ENCODE peak calls at places on chromosomes 11 and 22, in eight cellular contexts. One of them, this sample, is unnamed.

GRCh38 chr11:19881185-19881584 is 168.5 kb downstream of the NAV2 start:
- DNase-seq in thoracic aorta: no peak
- DNase-seq in adrenal gland: no peak
- DNase-seq in HCT116: no peak
- DNase-seq in body of pancreas: no peak
- DNase-seq in GM23248: no peak
- DNase-seq in pancreas: no peak
- DNase-seq in PC-3: no peak
- DNase-seq in this sample: no peak

GRCh38 chr11:94629741-94630140 is 62.6 kb downstream of the PIWIL4 start:
- DNase-seq in PC-3: peak; percentile 36
- DNase-seq in adrenal gland: no peak
- DNase-seq in body of pancreas: no peak
- DNase-seq in GM23248: peak; percentile 13
- DNase-seq in thoracic aorta: no peak
- DNase-seq in pancreas: no peak
- DNase-seq in HCT116: no peak
- DNase-seq in this sample: no peak

GRCh38 chr22:26956346-26956745 is 299.0 kb downstream of the MIAT start:
- DNase-seq in body of pancreas: no peak
- DNase-seq in PC-3: no peak
- DNase-seq in thoracic aorta: no peak
- DNase-seq in HCT116: no peak
- DNase-seq in pancreas: no peak
- DNase-seq in GM23248: no peak
- DNase-seq in adrenal gland: no peak
- DNase-seq in this sample: no peak

GRCh38 chr11:88552377-88553029 is 215.0 kb upstream of the CTSC start:
- DNase-seq in body of pancreas: peak; percentile 57
- DNase-seq in HCT116: peak; percentile 48
- DNase-seq in pancreas: no peak
- DNase-seq in thoracic aorta: no peak
- DNase-seq in adrenal gland: peak; percentile 51
- DNase-seq in PC-3: peak; percentile 87
- DNase-seq in GM23248: peak; percentile 73
- DNase-seq in this sample: peak; percentile 31

GRCh38 chr11:104051806-104052205 is 15.4 kb downstream of the DDI1 start:
- DNase-seq in adrenal gland: no peak
- DNase-seq in body of pancreas: no peak
- DNase-seq in HCT116: no peak
- DNase-seq in thoracic aorta: no peak
- DNase-seq in GM23248: peak; percentile 19
- DNase-seq in pancreas: no peak
- DNase-seq in PC-3: no peak
- DNase-seq in this sample: no peak

GRCh38 chr22:35480143-35480542 is 60.5 kb upstream of the RASD2 start:
- DNase-seq in PC-3: peak; percentile 9
- DNase-seq in body of pancreas: peak; percentile 26
- DNase-seq in HCT116: no peak
- DNase-seq in pancreas: peak; percentile 32
- DNase-seq in adrenal gland: peak; percentile 68
- DNase-seq in thoracic aorta: peak; percentile 11
- DNase-seq in GM23248: peak; percentile 71
- DNase-seq in this sample: peak; percentile 63

GRCh38 chr11:131691558-131692041 is 321.2 kb downstream of the NTM start:
- DNase-seq in pancreas: no peak
- DNase-seq in GM23248: peak; percentile 76
- DNase-seq in HCT116: no peak
- DNase-seq in body of pancreas: peak; percentile 26
- DNase-seq in PC-3: peak; percentile 12
- DNase-seq in adrenal gland: no peak
- DNase-seq in thoracic aorta: no peak
- DNase-seq in this sample: peak; percentile 72

GRCh38 chr11:113681282-113681681 is 24.8 kb downstream of the TMPRSS5 start:
- DNase-seq in thoracic aorta: no peak
- DNase-seq in body of pancreas: no peak
- DNase-seq in pancreas: no peak
- DNase-seq in adrenal gland: no peak
- DNase-seq in GM23248: no peak
- DNase-seq in HCT116: no peak
- DNase-seq in PC-3: no peak
- DNase-seq in this sample: no peak

GRCh38 chr11:110453684-110454354 is 24.1 kb downstream of the FDX1 start:
- DNase-seq in adrenal gland: no peak
- DNase-seq in body of pancreas: no peak
- DNase-seq in PC-3: no peak
- DNase-seq in GM23248: peak; percentile 36
- DNase-seq in HCT116: no peak
- DNase-seq in thoracic aorta: no peak
- DNase-seq in pancreas: no peak
- DNase-seq in this sample: no peak

GRCh38 chr22:30020511-30020910 is 59.8 kb upstream of the HORMAD2 start:
- DNase-seq in HCT116: no peak
- DNase-seq in GM23248: no peak
- DNase-seq in thoracic aorta: no peak
- DNase-seq in PC-3: no peak
- DNase-seq in adrenal gland: no peak
- DNase-seq in pancreas: no peak
- DNase-seq in body of pancreas: no peak
- DNase-seq in this sample: no peak

GRCh38 chr11:130894322-130895025 is 21.8 kb downstream of the SNX19 start:
- DNase-seq in pancreas: peak; percentile 65
- DNase-seq in thoracic aorta: no peak
- DNase-seq in HCT116: peak; percentile 38
- DNase-seq in PC-3: peak; percentile 85
- DNase-seq in GM23248: peak; percentile 74
- DNase-seq in body of pancreas: peak; percentile 76
- DNase-seq in adrenal gland: peak; percentile 62
- DNase-seq in this sample: peak; percentile 38

GRCh38 chr22:27489265-27489675 is 312.3 kb downstream of the MN1 start:
- DNase-seq in HCT116: no peak
- DNase-seq in adrenal gland: no peak
- DNase-seq in GM23248: peak; percentile 81
- DNase-seq in thoracic aorta: no peak
- DNase-seq in PC-3: peak; percentile 43
- DNase-seq in body of pancreas: peak; percentile 94
- DNase-seq in pancreas: peak; percentile 78
- DNase-seq in this sample: peak; percentile 59

GRCh38 chr11:41921991-41922390 is 462.5 kb upstream of the LRRC4C start:
- DNase-seq in HCT116: no peak
- DNase-seq in adrenal gland: no peak
- DNase-seq in pancreas: no peak
- DNase-seq in GM23248: no peak
- DNase-seq in PC-3: no peak
- DNase-seq in thoracic aorta: no peak
- DNase-seq in body of pancreas: no peak
- DNase-seq in this sample: no peak

GRCh38 chr22:35138521-35138920 is 72.6 kb downstream of the ISX start:
- DNase-seq in adrenal gland: no peak
- DNase-seq in pancreas: no peak
- DNase-seq in PC-3: no peak
- DNase-seq in GM23248: no peak
- DNase-seq in thoracic aorta: no peak
- DNase-seq in body of pancreas: no peak
- DNase-seq in HCT116: no peak
- DNase-seq in this sample: no peak

GRCh38 chr22:44999687-45000086 is 10.1 kb downstream of the PHF21B start:
- DNase-seq in thoracic aorta: no peak
- DNase-seq in GM23248: no peak
- DNase-seq in pancreas: no peak
- DNase-seq in PC-3: no peak
- DNase-seq in body of pancreas: no peak
- DNase-seq in HCT116: no peak
- DNase-seq in adrenal gland: no peak
- DNase-seq in this sample: no peak

GRCh38 chr22:30253205-30253852 is 6.8 kb upstream of the LIF start:
- DNase-seq in GM23248: peak; percentile 37
- DNase-seq in thoracic aorta: no peak
- DNase-seq in PC-3: peak; percentile 83
- DNase-seq in pancreas: peak; percentile 60
- DNase-seq in body of pancreas: peak; percentile 72
- DNase-seq in adrenal gland: no peak
- DNase-seq in HCT116: no peak
- DNase-seq in this sample: no peak

GRCh38 chr11:6327806-6328205 is 7.5 kb upstream of the CAVIN3 start:
- DNase-seq in PC-3: no peak
- DNase-seq in pancreas: no peak
- DNase-seq in GM23248: no peak
- DNase-seq in adrenal gland: no peak
- DNase-seq in HCT116: no peak
- DNase-seq in body of pancreas: no peak
- DNase-seq in thoracic aorta: no peak
- DNase-seq in this sample: no peak

GRCh38 chr22:37290737-37291136 is 8.4 kb downstream of the CYTH4 start:
- DNase-seq in body of pancreas: no peak
- DNase-seq in adrenal gland: peak; percentile 44
- DNase-seq in HCT116: no peak
- DNase-seq in GM23248: peak; percentile 86
- DNase-seq in PC-3: peak; percentile 48
- DNase-seq in thoracic aorta: no peak
- DNase-seq in pancreas: no peak
- DNase-seq in this sample: peak; percentile 82

GRCh38 chr22:22401381-22401780 is 107.2 kb downstream of the ZNF280B start:
- DNase-seq in GM23248: no peak
- DNase-seq in HCT116: no peak
- DNase-seq in adrenal gland: no peak
- DNase-seq in PC-3: no peak
- DNase-seq in thoracic aorta: no peak
- DNase-seq in pancreas: no peak
- DNase-seq in body of pancreas: no peak
- DNase-seq in this sample: no peak

GRCh38 chr11:125078516-125079140 is 15.5 kb downstream of the SLC37A2 start:
- DNase-seq in pancreas: no peak
- DNase-seq in PC-3: no peak
- DNase-seq in GM23248: no peak
- DNase-seq in adrenal gland: no peak
- DNase-seq in thoracic aorta: no peak
- DNase-seq in HCT116: no peak
- DNase-seq in body of pancreas: no peak
- DNase-seq in this sample: no peak

DNA sequence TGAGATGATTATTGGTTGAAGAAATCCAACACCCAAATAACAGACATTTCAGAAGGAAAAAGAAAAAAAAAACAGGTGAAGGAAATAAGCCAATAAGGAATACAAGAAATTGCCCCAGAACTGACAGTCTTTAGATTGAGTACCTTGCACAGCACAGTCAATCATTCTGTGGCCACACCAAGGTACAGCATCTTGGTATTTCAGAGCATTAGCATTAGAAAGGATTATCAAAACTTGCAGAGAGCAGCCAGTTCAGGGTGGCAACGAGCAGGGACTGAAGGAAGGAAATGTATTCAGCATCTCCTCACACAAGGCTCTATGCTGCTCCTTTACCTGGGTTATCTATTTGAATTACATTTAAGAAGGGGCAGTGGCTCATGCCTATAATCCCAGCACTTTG is 2.1 kb downstream of the ADA2 start:
- DNase-seq in body of pancreas: no peak
- DNase-seq in thoracic aorta: no peak
- DNase-seq in HCT116: no peak
- DNase-seq in GM23248: no peak
- DNase-seq in pancreas: no peak
- DNase-seq in adrenal gland: no peak
- DNase-seq in PC-3: no peak
- DNase-seq in this sample: no peak
- H3K4me3 ChIP-seq in body of pancreas: no peak overlapping the region
- H3K4me3 ChIP-seq in thoracic aorta: no peak overlapping the region
- H3K4me3 ChIP-seq in HCT116: no peak overlapping the region
- H3K4me3 ChIP-seq in GM23248: no peak overlapping the region
- H3K4me3 ChIP-seq in pancreas: no peak overlapping the region
- H3K4me3 ChIP-seq in adrenal gland: no peak overlapping the region
- H3K4me3 ChIP-seq in PC-3: no peak overlapping the region
- H3K4me3 ChIP-seq in this sample: no peak overlapping the region

GRCh38 chr22:48942698-48943566 is 884.7 kb downstream of the BRD1 start:
- DNase-seq in adrenal gland: no peak
- DNase-seq in pancreas: no peak
- DNase-seq in HCT116: no peak
- DNase-seq in PC-3: no peak
- DNase-seq in body of pancreas: no peak
- DNase-seq in GM23248: no peak
- DNase-seq in thoracic aorta: no peak
- DNase-seq in this sample: no peak
- H3K27me3 ChIP-seq in adrenal gland: no peaks in the 10 kb centered on the region
- H3K27me3 ChIP-seq in pancreas: no peaks in the 10 kb centered on the region
- H3K27me3 ChIP-seq in HCT116: no peaks in the 10 kb centered on the region
- H3K27me3 ChIP-seq in PC-3: no peaks in the 10 kb centered on the region
- H3K27me3 ChIP-seq in body of pancreas: no peaks in the 10 kb centered on the region
- H3K27me3 ChIP-seq in GM23248: no peaks in the 10 kb centered on the region
- H3K27me3 ChIP-seq in thoracic aorta: no peaks in the 10 kb centered on the region
- H3K27me3 ChIP-seq in this sample: no peaks in the 10 kb centered on the region

DNA sequence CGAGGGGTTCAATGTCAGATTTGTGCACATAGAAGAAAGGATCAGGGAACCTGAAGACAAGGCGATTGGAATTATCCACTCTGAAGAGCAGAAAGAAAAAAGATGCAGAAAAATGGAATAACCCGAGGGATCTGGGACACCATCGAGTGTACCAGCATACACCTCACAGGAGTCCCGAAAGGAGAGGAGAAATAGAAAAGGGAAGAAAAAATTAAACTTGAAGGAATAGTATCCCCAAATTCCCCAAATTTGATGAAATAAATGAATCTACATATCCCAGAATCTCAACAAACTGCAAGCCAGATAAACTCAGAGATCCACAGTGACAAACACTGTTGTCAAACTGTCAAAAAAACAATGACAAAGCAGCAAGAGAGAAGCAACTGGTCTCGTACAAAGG is 21.4 kb downstream of the IL17REL start:
- DNase-seq in thoracic aorta: no peak
- DNase-seq in adrenal gland: no peak
- DNase-seq in PC-3: no peak
- DNase-seq in HCT116: no peak
- DNase-seq in pancreas: no peak
- DNase-seq in GM23248: no peak
- DNase-seq in body of pancreas: no peak
- DNase-seq in this sample: no peak
- H3K9me3 ChIP-seq in thoracic aorta: peaks cover 11% of the 10 kb centered on the region
- H3K9me3 ChIP-seq in adrenal gland: no peaks in the 10 kb centered on the region
- H3K9me3 ChIP-seq in PC-3: peaks cover 5% of the 10 kb centered on the region
- H3K9me3 ChIP-seq in HCT116: peaks cover 6% of the 10 kb centered on the region
- H3K9me3 ChIP-seq in pancreas: no peaks in the 10 kb centered on the region
- H3K9me3 ChIP-seq in GM23248: no peaks in the 10 kb centered on the region
- H3K9me3 ChIP-seq in body of pancreas: no peaks in the 10 kb centered on the region
- H3K9me3 ChIP-seq in this sample: peaks cover 12% of the 10 kb centered on the region

GRCh38 chr11:28566643-28567042 is 458.5 kb downstream of the METTL15 start:
- DNase-seq in body of pancreas: peak; percentile 56
- DNase-seq in thoracic aorta: peak; percentile 60
- DNase-seq in HCT116: peak; percentile 52
- DNase-seq in GM23248: peak; percentile 99
- DNase-seq in adrenal gland: peak; percentile 95
- DNase-seq in PC-3: no peak
- DNase-seq in pancreas: peak; percentile 36
- DNase-seq in this sample: peak; percentile 86
- H3K4me3 ChIP-seq in body of pancreas: no peak overlapping the region
- H3K4me3 ChIP-seq in thoracic aorta: peak overlapping the region; percentile 63
- H3K4me3 ChIP-seq in HCT116: peak overlapping the region; percentile 2
- H3K4me3 ChIP-seq in GM23248: peak overlapping the region; percentile 55
- H3K4me3 ChIP-seq in adrenal gland: no peak overlapping the region
- H3K4me3 ChIP-seq in PC-3: no peak overlapping the region
- H3K4me3 ChIP-seq in pancreas: no peak overlapping the region
- H3K4me3 ChIP-seq in this sample: peak overlapping the region; percentile 12

GRCh38 chr22:43418079-43418825 is 6.4 kb downstream of the MPPED1 start:
- DNase-seq in pancreas: peak; percentile 19
- DNase-seq in adrenal gland: no peak
- DNase-seq in HCT116: no peak
- DNase-seq in thoracic aorta: no peak
- DNase-seq in GM23248: no peak
- DNase-seq in body of pancreas: no peak
- DNase-seq in PC-3: no peak
- DNase-seq in this sample: no peak
- H3K27me3 ChIP-seq in pancreas: peaks cover 12% of the 10 kb centered on the region
- H3K27me3 ChIP-seq in adrenal gland: peaks cover 10% of the 10 kb centered on the region
- H3K27me3 ChIP-seq in HCT116: peaks cover 40% of the 10 kb centered on the region
- H3K27me3 ChIP-seq in thoracic aorta: no peaks in the 10 kb centered on the region
- H3K27me3 ChIP-seq in GM23248: peaks cover 52% of the 10 kb centered on the region
- H3K27me3 ChIP-seq in body of pancreas: no peaks in the 10 kb centered on the region
- H3K27me3 ChIP-seq in PC-3: peaks cover 83% of the 10 kb centered on the region
- H3K27me3 ChIP-seq in this sample: peaks cover 5% of the 10 kb centered on the region

This sample was measured in MG63.